ENCODE peak calls at places on chromosome 7, in four cellular contexts. Z, E, P and X are unnamed samples. For H3K4me1, the result is how much of the 10 kb centered on the place peaks cover.

GRCh38 chr7:77409739-77410545 is 6.2 kb downstream of the GSAP start:
- DNase-seq in E (peak), P (peak), Z (no peak), X (peak)

GRCh38 chr7:151132461-151133205 is 34.9 kb downstream of the GBX1 start:
- DNase-seq in P (no peak), E (no peak), Z (no peak), X (no peak)

GRCh38 chr7:119665791-119666190 is 607.2 kb upstream of the KCND2 start:
- DNase-seq in E (peak), Z (no peak), P (peak), X (no peak)

GRCh38 chr7:10940748-10941358 is 32.8 kb upstream of the PHF14 start:
- DNase-seq in Z (no peak), P (no peak), E (no peak), X (peak)

GRCh38 chr7:74598558-74598957 is 59.0 kb upstream of the GTF2I start:
- DNase-seq in Z (no peak), E (peak), P (no peak), X (no peak)

GRCh38 chr7:34163956-34164355 is 258.6 kb downstream of the BMPER start:
- DNase-seq in Z (no peak), E (no peak), P (no peak), X (no peak)

GRCh38 chr7:151590801-151591771 is 71.4 kb upstream of the RHEB start:
- DNase-seq in E (no peak), P (no peak), Z (no peak), X (no peak)

GRCh38 chr7:134427896-134428295 is 31.0 kb downstream of the AKR1B1 start:
- DNase-seq in Z (no peak), E (no peak), P (no peak), X (no peak)

GRCh38 chr7:150855476-150856302 is 3.4 kb downstream of the AOC1 start:
- DNase-seq in P (no peak), E (no peak), Z (no peak), X (peak)

GRCh38 chr7:74059681-74060588 is 23.7 kb upstream of the LIMK1 start:
- DNase-seq in P (no peak), E (peak), Z (no peak), X (peak)

GRCh38 chr7:44087914-44088838 is 5.8 kb upstream of the POLM start:
- DNase-seq in Z (no peak), P (peak), E (peak), X (peak)

GRCh38 chr7:98178321-98178720 is 32.9 kb upstream of the BHLHA15 start:
- DNase-seq in Z (no peak), P (no peak), E (no peak), X (no peak)

GRCh38 chr7:121505021-121505420 is 108.9 kb upstream of the FAM3C start:
- DNase-seq in P (peak), Z (no peak), E (peak), X (peak)

GRCh38 chr7:226281-226882 is 34.0 kb downstream of the FAM20C start:
- DNase-seq in E (peak), P (no peak), Z (no peak), X (no peak)

GRCh38 chr7:1961776-1962276 is 270.9 kb downstream of the MAD1L1 start:
- DNase-seq in Z (no peak), E (peak), P (peak), X (peak)

GRCh38 chr7:155911471-155912105 is 99.3 kb upstream of the SHH start:
- DNase-seq in E (no peak), Z (no peak), P (no peak), X (no peak)

GRCh38 chr7:143882611-143883078 is 19.3 kb downstream of the TCAF1 start:
- DNase-seq in Z (peak), P (peak), E (peak), X (no peak)

GRCh38 chr7:77544523-77544922 is 7.4 kb downstream of the PTPN12 start:
- DNase-seq in P (no peak), E (no peak), Z (no peak), X (no peak)

GRCh38 chr7:132901241-132901640 is 180.6 kb downstream of the CHCHD3 start:
- DNase-seq in E (no peak), Z (no peak), P (no peak), X (no peak)

GRCh38 chr7:111437736-111438135 is 124.6 kb downstream of the IMMP2L start:
- DNase-seq in E (no peak), Z (no peak), P (peak), X (no peak)

GRCh38 chr7:1665721-1666250 is 4.3 kb upstream of the ELFN1 start:
- DNase-seq in P (peak), E (peak), Z (peak), X (no peak)

GRCh38 chr7:151592868-151593486 is 73.3 kb upstream of the RHEB start:
- DNase-seq in E (peak), Z (no peak), P (peak), X (peak)

DNA sequence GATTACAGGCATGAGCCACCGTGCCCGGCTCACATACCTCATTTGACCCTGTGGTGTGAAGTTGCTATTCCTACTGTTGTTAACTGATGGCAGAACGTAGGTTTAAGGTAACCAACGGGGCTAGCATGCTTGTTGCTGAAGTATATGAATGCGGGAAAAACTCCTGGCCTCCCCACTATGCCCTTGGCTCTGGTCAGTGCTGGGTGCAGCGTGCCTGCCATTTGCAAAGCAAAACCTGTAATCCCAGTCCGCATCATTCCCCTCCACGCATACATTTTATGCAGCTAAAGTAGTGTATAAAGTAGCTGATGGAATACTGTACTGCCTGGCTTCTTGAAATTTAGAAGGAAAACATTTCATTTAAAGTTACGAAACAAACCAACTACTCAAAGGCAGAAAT is 273.3 kb downstream of the SDK1 start:
- DNase-seq in P (no peak), E (no peak), Z (no peak), X (no peak)
- H3K4me1 ChIP-seq in P (under half), E (under half), Z (under half), X (under half)

GRCh38 chr7:28536259-28536658 is 123.9 kb downstream of the CREB5 start:
- DNase-seq in Z (peak), P (peak), E (peak), X (peak)
- TF ChIP-seq CTCF in Z (peak), P (peak), E (peak), X (peak)

DNA sequence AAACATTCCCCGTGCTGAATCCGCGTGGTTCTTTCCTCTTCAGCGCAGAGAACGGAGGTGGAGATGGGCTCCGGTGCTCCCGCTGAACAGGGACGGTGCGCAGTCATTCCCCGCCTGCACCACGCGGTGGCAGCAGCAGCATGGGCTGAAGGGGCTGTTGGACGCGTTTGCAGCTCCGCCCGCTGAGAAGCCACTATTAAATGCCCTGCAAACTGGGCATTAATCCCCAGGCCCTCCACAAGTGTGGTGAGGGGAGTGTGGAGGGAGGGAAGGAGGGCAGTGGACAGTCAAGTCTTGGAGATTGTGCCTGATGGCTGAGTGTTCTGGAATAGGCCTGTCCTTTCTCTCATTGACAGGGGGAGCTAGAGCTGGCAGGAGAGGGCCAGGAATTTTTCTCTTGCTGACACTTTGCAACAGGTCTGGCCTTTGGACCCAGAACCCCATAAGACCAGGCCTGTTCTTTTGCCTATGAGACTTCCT is 240.2 kb upstream of the INHBA start:
- DNase-seq in P (peak), E (peak), Z (peak), X (peak)
- H3K27ac ChIP-seq in P (no peak), E (peak), Z (no peak), X (no peak)

GRCh38 chr7:87212478-87212877 is 7.1 kb downstream of the TMEM243 start:
- DNase-seq in E (no peak), Z (no peak), P (no peak), X (no peak)
- H3K4me1 ChIP-seq in E (under half), Z (under half), P (under half), X (under half)